ENCODE peak calls at places on chromosome 3, in ten cellular contexts. L is CD4-positive, alpha-beta T cell; H is cardiac muscle cell; K is RPMI8226; T is adrenal gland; S is naive thymus-derived CD4-positive, alpha-beta T cell; Q is astrocyte of the spinal cord; O is GM18507; V is stimulated activated CD8-positive, alpha-beta memory T cell treated with anti-CD3 and anti-CD28 coated beads, Interleukin-2, amount 100 ng/mL, for 1 hour; R is AG10803. I is an unnamed sample.

GRCh38 chr3:190972840-190973270 is 110.4 kb upstream of the GMNC start:
- DNase-seq in L (no peak), H (no peak), K (no peak), T (no peak), S (no peak), Q (peak), O (no peak), V (no peak), R (no peak), I (no peak)

GRCh38 chr3:143139786-143140185 is 20.2 kb downstream of the CHST2 start:
- DNase-seq in L (no peak), H (peak), K (no peak), T (no peak), S (no peak), Q (no peak), O (no peak), V (no peak), R (no peak), I (no peak)

GRCh38 chr3:184016169-184016570 is 1.5 kb downstream of the ABCC5 start:
- DNase-seq in L (no peak), H (no peak), K (no peak), T (peak), S (no peak), Q (no peak), O (no peak), V (no peak), R (no peak), I (no peak)

GRCh38 chr3:14440531-14441239 is 38.3 kb downstream of the SLC6A6 start:
- DNase-seq in L (no peak), H (peak), K (no peak), T (no peak), S (no peak), Q (peak), O (no peak), V (no peak), R (no peak), I (no peak)

GRCh38 chr3:17800232-17800631 is 57.8 kb upstream of the TBC1D5 start:
- DNase-seq in L (no peak), H (no peak), K (no peak), T (no peak), S (no peak), Q (no peak), O (no peak), V (no peak), R (no peak), I (no peak)

GRCh38 chr3:10085738-10086137 is 22.3 kb downstream of the FANCD2OS start:
- DNase-seq in L (no peak), H (no peak), K (no peak), T (no peak), S (no peak), Q (no peak), O (no peak), V (no peak), R (no peak), I (no peak)

GRCh38 chr3:133915685-133916639 is 20.3 kb upstream of the RAB6B start:
- DNase-seq in L (no peak), H (peak), K (no peak), T (no peak), S (no peak), Q (no peak), O (no peak), V (no peak), R (no peak), I (no peak)

GRCh38 chr3:119681279-119681678 is 4.1 kb upstream of the COX17 start:
- DNase-seq in L (no peak), H (peak), K (peak), T (no peak), S (peak), Q (peak), O (no peak), V (no peak), R (peak), I (no peak)

GRCh38 chr3:66037986-66038369 is 740 bp downstream of the MAGI1 start:
- DNase-seq in L (no peak), H (no peak), K (peak), T (peak), S (no peak), Q (no peak), O (no peak), V (no peak), R (no peak), I (no peak)

GRCh38 chr3:160343132-160343531 is 55.9 kb downstream of the IFT80 start:
- DNase-seq in L (no peak), H (peak), K (peak), T (no peak), S (no peak), Q (peak), O (no peak), V (no peak), R (peak), I (no peak)

GRCh38 chr3:50205719-50206276 is 727 bp downstream of the SLC38A3 start:
- DNase-seq in L (peak), H (no peak), K (peak), T (no peak), S (peak), Q (no peak), O (no peak), V (no peak), R (no peak), I (no peak)

GRCh38 chr3:113354307-113354706 is 87.0 kb downstream of the CFAP44 start:
- DNase-seq in L (no peak), H (no peak), K (no peak), T (no peak), S (no peak), Q (no peak), O (no peak), V (no peak), R (peak), I (no peak)

GRCh38 chr3:182092662-182093262 is 381.0 kb downstream of the SOX2 start:
- DNase-seq in L (no peak), H (no peak), K (peak), T (no peak), S (no peak), Q (no peak), O (no peak), V (no peak), R (no peak), I (no peak)

GRCh38 chr3:25021816-25022215 is 406.2 kb upstream of the RARB start:
- DNase-seq in L (no peak), H (peak), K (no peak), T (no peak), S (no peak), Q (peak), O (no peak), V (no peak), R (peak), I (no peak)

GRCh38 chr3:53264718-53265117 is 8.9 kb upstream of the TKT start:
- DNase-seq in L (no peak), H (no peak), K (no peak), T (no peak), S (no peak), Q (no peak), O (no peak), V (no peak), R (no peak), I (no peak)

GRCh38 chr3:30342319-30343060 is 263.9 kb upstream of the TGFBR2 start:
- DNase-seq in L (no peak), H (peak), K (no peak), T (peak), S (no peak), Q (peak), O (no peak), V (no peak), R (peak), I (no peak)

GRCh38 chr3:182028081-182028480 is 316.4 kb downstream of the SOX2 start:
- DNase-seq in L (no peak), H (no peak), K (no peak), T (no peak), S (no peak), Q (peak), O (no peak), V (no peak), R (no peak), I (no peak)

GRCh38 chr3:158709666-158710083 is 22.6 kb downstream of the RARRES1 start:
- DNase-seq in L (no peak), H (peak), K (no peak), T (no peak), S (no peak), Q (peak), O (no peak), V (no peak), R (peak), I (no peak)

GRCh38 chr3:45462522-45463262 is 74.3 kb downstream of the LARS2 start:
- DNase-seq in L (no peak), H (peak), K (no peak), T (no peak), S (peak), Q (peak), O (peak), V (no peak), R (no peak), I (no peak)

GRCh38 chr3:145807990-145808389 is 353.0 kb downstream of the PLOD2 start:
- DNase-seq in L (no peak), H (peak), K (no peak), T (peak), S (no peak), Q (peak), O (no peak), V (no peak), R (no peak), I (no peak)

GRCh38 chr3:43526956-43527355 is 94.9 kb downstream of the ANO10 start:
- DNase-seq in L (no peak), H (no peak), K (no peak), T (no peak), S (no peak), Q (no peak), O (no peak), V (no peak), R (peak), I (no peak)

GRCh38 chr3:98972155-98972554 is 70.7 kb upstream of the DCBLD2 start:
- DNase-seq in L (no peak), H (peak), K (no peak), T (no peak), S (no peak), Q (peak), O (no peak), V (no peak), R (peak), I (no peak)

GRCh38 chr3:164452707-164453106 is 625.6 kb downstream of the SI start:
- DNase-seq in L (no peak), H (no peak), K (no peak), T (no peak), S (no peak), Q (no peak), O (no peak), V (no peak), R (peak), I (no peak)

GRCh38 chr3:119240101-119240581 is 537 bp downstream of the B4GALT4 start:
- DNase-seq in L (no peak), H (peak), K (peak), T (no peak), S (peak), Q (peak), O (no peak), V (no peak), R (no peak), I (no peak)

GRCh38 chr3:11155341-11156025 is 1.2 kb downstream of the HRH1 start:
- DNase-seq in L (no peak), H (peak), K (peak), T (peak), S (no peak), Q (peak), O (no peak), V (no peak), R (peak), I (no peak)

GRCh38 chr3:116067275-116067674 is 378.0 kb downstream of the LSAMP start:
- DNase-seq in L (no peak), H (no peak), K (no peak), T (no peak), S (no peak), Q (no peak), O (no peak), V (no peak), R (no peak), I (no peak)

GRCh38 chr3:37542772-37543449 is 318.8 kb upstream of the CTDSPL start:
- DNase-seq in L (no peak), H (no peak), K (no peak), T (no peak), S (no peak), Q (no peak), O (no peak), V (no peak), R (no peak), I (no peak)

GRCh38 chr3:169841171-169841570 is 28.5 kb upstream of the LRRC34 start:
- DNase-seq in L (no peak), H (peak), K (no peak), T (no peak), S (no peak), Q (no peak), O (no peak), V (no peak), R (no peak), I (no peak)

GRCh38 chr3:128421439-128421836 is 45.3 kb downstream of the DNAJB8 start:
- DNase-seq in L (no peak), H (no peak), K (no peak), T (no peak), S (no peak), Q (no peak), O (no peak), V (no peak), R (no peak), I (no peak)

GRCh38 chr3:156135921-156136655 is 15.7 kb downstream of the KCNAB1 start:
- DNase-seq in L (no peak), H (no peak), K (peak), T (no peak), S (no peak), Q (no peak), O (no peak), V (no peak), R (no peak), I (no peak)